ENCODE peak calls at places on chromosomes 16 and 17, in six cellular contexts. O is T-helper 22 cell, U is HCT116, E is AG10803, A is ovary, H is GM03348. C is an unnamed sample.

GRCh38 chr16:65154321-65154720 is 32.5 kb upstream of the CDH11 start:
- DNase-seq in H (no peak), A (no peak), O (no peak), E (no peak), U (no peak), C (no peak)

GRCh38 chr16:17404903-17405691 is 65.7 kb downstream of the XYLT1 start:
- DNase-seq in A (peak), H (peak), U (no peak), O (no peak), E (peak), C (peak)

GRCh38 chr16:65519402-65519801 is 397.5 kb upstream of the CDH11 start:
- DNase-seq in U (no peak), E (no peak), O (no peak), A (no peak), H (no peak), C (no peak)

GRCh38 chr17:50297407-50297865 is 23.2 kb downstream of the TMEM92 start:
- DNase-seq in A (peak), O (peak), U (peak), E (peak), H (peak), C (peak)

GRCh38 chr16:68936729-68937631 is 93.6 kb downstream of the TANGO6 start:
- DNase-seq in U (no peak), O (no peak), E (peak), H (peak), A (no peak), C (no peak)

GRCh38 chr16:13062219-13062618 is 160.8 kb downstream of the SHISA9 start:
- DNase-seq in H (no peak), U (no peak), O (no peak), E (no peak), A (no peak), C (no peak)

GRCh38 chr17:38970804-38971203 is 3.6 kb upstream of the FBXO47 start:
- DNase-seq in U (no peak), E (no peak), O (no peak), H (no peak), A (no peak), C (no peak)

GRCh38 chr16:85165781-85166180 is 53.5 kb upstream of the CIBAR2 start:
- DNase-seq in O (no peak), U (no peak), H (no peak), A (no peak), E (no peak), C (peak)

GRCh38 chr17:72455562-72455961 is 334.7 kb downstream of the SOX9 start:
- DNase-seq in A (no peak), H (no peak), O (no peak), U (no peak), E (no peak), C (no peak)

GRCh38 chr17:491086-492014 is 138.7 kb upstream of the RPH3AL start:
- DNase-seq in A (peak), O (no peak), H (peak), U (no peak), E (peak), C (peak)

GRCh38 chr16:81198635-81199034 is 39.9 kb upstream of the BCO1 start:
- DNase-seq in H (peak), U (no peak), A (no peak), O (no peak), E (no peak), C (no peak)

GRCh38 chr16:50463581-50464324 is 84.4 kb upstream of the NKD1 start:
- DNase-seq in O (no peak), U (no peak), H (no peak), A (no peak), E (no peak), C (no peak)

GRCh38 chr16:75471723-75472634 is 7.5 kb upstream of the TMEM170A start:
- DNase-seq in A (peak), H (peak), U (no peak), O (no peak), E (peak), C (peak)

GRCh38 chr17:50913120-50913519 is 47.0 kb upstream of the TOB1 start:
- DNase-seq in U (no peak), E (no peak), O (no peak), H (no peak), A (no peak), C (no peak)

GRCh38 chr17:2903193-2903974 is 107.1 kb downstream of the RAP1GAP2 start:
- DNase-seq in U (no peak), O (no peak), A (no peak), H (no peak), E (no peak), C (no peak)

GRCh38 chr17:64686705-64687104 is 24.6 kb upstream of the SMURF2 start:
- DNase-seq in O (no peak), H (no peak), A (no peak), U (no peak), E (no peak), C (no peak)

GRCh38 chr17:4710693-4711634 is 532 bp downstream of the ARRB2 start:
- DNase-seq in A (no peak), E (no peak), O (peak), H (no peak), U (no peak), C (peak)

GRCh38 chr16:58025351-58026138 is at the start of gene MMP15:
- DNase-seq in O (peak), E (peak), H (peak), A (peak), U (peak), C (peak)

GRCh38 chr17:60231691-60232090 is 81.9 kb downstream of the CA4 start:
- DNase-seq in A (no peak), O (no peak), U (no peak), E (peak), H (peak), C (no peak)

GRCh38 chr16:65294708-65295107 is 172.8 kb upstream of the CDH11 start:
- DNase-seq in O (no peak), H (no peak), A (peak), E (no peak), U (no peak), C (no peak)

GRCh38 chr17:44207319-44207718 is 7.6 kb upstream of the ATXN7L3 start:
- DNase-seq in E (no peak), A (no peak), H (no peak), O (no peak), U (no peak), C (no peak)

GRCh38 chr16:12874135-12874534 is 27.3 kb upstream of the SHISA9 start:
- DNase-seq in H (peak), E (peak), O (no peak), U (no peak), A (no peak), C (no peak)

GRCh38 chr17:73414171-73414955 is 102.6 kb upstream of the CDC42EP4 start:
- DNase-seq in A (no peak), H (no peak), U (no peak), E (no peak), O (no peak), C (no peak)

GRCh38 chr16:74019608-74020007 is 277.0 kb upstream of the PSMD7 start:
- DNase-seq in A (no peak), E (no peak), O (no peak), U (no peak), H (no peak), C (no peak)

GRCh38 chr17:57468932-57469775 is 212.8 kb downstream of the MSI2 start:
- DNase-seq in E (no peak), H (no peak), O (no peak), U (no peak), A (no peak), C (no peak)

GRCh38 chr17:67365762-67366192 is 600 bp downstream of the PSMD12 start:
- DNase-seq in U (no peak), H (peak), A (no peak), O (no peak), E (peak), C (no peak)

GRCh38 chr16:29779474-29779873 is 1.4 kb downstream of the ZG16 start:
- DNase-seq in H (no peak), A (no peak), E (no peak), U (no peak), O (no peak), C (no peak)

GRCh38 chr17:17742133-17742621 is 60.9 kb downstream of the RAI1 start:
- DNase-seq in O (no peak), H (peak), U (no peak), E (peak), A (no peak), C (peak)

GRCh38 chr17:57603978-57604377 is 141.1 kb downstream of the CCDC182 start:
- DNase-seq in A (no peak), E (no peak), H (no peak), O (peak), U (no peak), C (peak)

GRCh38 chr17:10051112-10051511 is 146.0 kb upstream of the RCVRN start:
- DNase-seq in O (no peak), U (no peak), H (peak), A (no peak), E (peak), C (no peak)